ENCODE peak calls at places on chromosome 18, in four cellular contexts. One of them, this sample, is unnamed.

GRCh38 chr18:34866739-34867138 is 156.6 kb downstream of the DTNA start:
- DNase-seq in mesenchymal stem cell: peak; percentile 43
- DNase-seq in H1: no peak
- DNase-seq in fibroblast of lung: no peak
- DNase-seq in this sample: no peak

GRCh38 chr18:49028091-49028490 is 77.3 kb upstream of the SMAD7 start:
- DNase-seq in mesenchymal stem cell: no peak
- DNase-seq in H1: peak; percentile 38
- DNase-seq in fibroblast of lung: no peak
- DNase-seq in this sample: no peak

GRCh38 chr18:55048892-55049291 is 89.6 kb upstream of the CCDC68 start:
- DNase-seq in mesenchymal stem cell: peak; percentile 33
- DNase-seq in H1: no peak
- DNase-seq in fibroblast of lung: peak; percentile 70
- DNase-seq in this sample: no peak

GRCh38 chr18:79987566-79987965 is 797 bp downstream of the TXNL4A start:
- DNase-seq in mesenchymal stem cell: peak; percentile 51
- DNase-seq in H1: no peak
- DNase-seq in fibroblast of lung: peak; percentile 20
- DNase-seq in this sample: no peak

GRCh38 chr18:79343567-79344207 is 52.0 kb upstream of the NFATC1 start:
- DNase-seq in mesenchymal stem cell: no peak
- DNase-seq in H1: no peak
- DNase-seq in fibroblast of lung: no peak
- DNase-seq in this sample: no peak

GRCh38 chr18:55838322-55838721 is 250.3 kb upstream of the TCF4 start:
- DNase-seq in mesenchymal stem cell: no peak
- DNase-seq in H1: no peak
- DNase-seq in fibroblast of lung: no peak
- DNase-seq in this sample: no peak

GRCh38 chr18:66560092-66560491 is 43.8 kb downstream of the CDH19 start:
- DNase-seq in mesenchymal stem cell: peak; percentile 39
- DNase-seq in H1: no peak
- DNase-seq in fibroblast of lung: peak; percentile 18
- DNase-seq in this sample: no peak

GRCh38 chr18:21100141-21100540 is 11.5 kb downstream of the ROCK1 start:
- DNase-seq in mesenchymal stem cell: peak; percentile 15
- DNase-seq in H1: no peak
- DNase-seq in fibroblast of lung: peak; percentile 35
- DNase-seq in this sample: no peak

GRCh38 chr18:35303610-35304009 is 13.6 kb upstream of the ZSCAN30 start:
- DNase-seq in mesenchymal stem cell: no peak
- DNase-seq in H1: no peak
- DNase-seq in fibroblast of lung: no peak
- DNase-seq in this sample: no peak

GRCh38 chr18:10414293-10414842 is 40.1 kb upstream of the APCDD1 start:
- DNase-seq in mesenchymal stem cell: no peak
- DNase-seq in H1: no peak
- DNase-seq in fibroblast of lung: no peak
- DNase-seq in this sample: no peak

GRCh38 chr18:48990497-48991298 is 39.9 kb upstream of the SMAD7 start:
- DNase-seq in mesenchymal stem cell: peak; percentile 88
- DNase-seq in H1: no peak
- DNase-seq in fibroblast of lung: peak; percentile 75
- DNase-seq in this sample: no peak

GRCh38 chr18:75478996-75479870 is 51.7 kb upstream of the SMIM21 start:
- DNase-seq in mesenchymal stem cell: peak; percentile 57
- DNase-seq in H1: no peak
- DNase-seq in fibroblast of lung: peak; percentile 51
- DNase-seq in this sample: peak; percentile 7

GRCh38 chr18:42925036-42925435 is 190.4 kb downstream of the RIT2 start:
- DNase-seq in mesenchymal stem cell: no peak
- DNase-seq in H1: no peak
- DNase-seq in fibroblast of lung: no peak
- DNase-seq in this sample: no peak

GRCh38 chr18:31954349-31954748 is 11.4 kb upstream of the TRAPPC8 start:
- DNase-seq in mesenchymal stem cell: no peak
- DNase-seq in H1: no peak
- DNase-seq in fibroblast of lung: peak; percentile 46
- DNase-seq in this sample: no peak

GRCh38 chr18:31950620-31951019 is 7.7 kb upstream of the TRAPPC8 start:
- DNase-seq in mesenchymal stem cell: no peak
- DNase-seq in H1: no peak
- DNase-seq in fibroblast of lung: no peak
- DNase-seq in this sample: no peak

GRCh38 chr18:79371536-79372210 is 24.1 kb upstream of the NFATC1 start:
- DNase-seq in mesenchymal stem cell: no peak
- DNase-seq in H1: no peak
- DNase-seq in fibroblast of lung: no peak
- DNase-seq in this sample: peak; percentile 35

GRCh38 chr18:12397793-12398192 is 9.9 kb upstream of the PRELID3A start:
- DNase-seq in mesenchymal stem cell: no peak
- DNase-seq in H1: no peak
- DNase-seq in fibroblast of lung: no peak
- DNase-seq in this sample: no peak

GRCh38 chr18:80253871-80254492 is 6.7 kb upstream of the PARD6G start:
- DNase-seq in mesenchymal stem cell: no peak
- DNase-seq in H1: peak; percentile 72
- DNase-seq in fibroblast of lung: no peak
- DNase-seq in this sample: peak; percentile 16

GRCh38 chr18:59123588-59124369 is 15.9 kb upstream of the SEC11C start:
- DNase-seq in mesenchymal stem cell: peak; percentile 62
- DNase-seq in H1: no peak
- DNase-seq in fibroblast of lung: peak; percentile 97
- DNase-seq in this sample: no peak

GRCh38 chr18:725641-726040 is 13.2 kb upstream of the ENOSF1 start:
- DNase-seq in mesenchymal stem cell: no peak
- DNase-seq in H1: peak; percentile 30
- DNase-seq in fibroblast of lung: no peak
- DNase-seq in this sample: no peak

GRCh38 chr18:31229829-31230228 is 67.2 kb upstream of the DSC1 start:
- DNase-seq in mesenchymal stem cell: no peak
- DNase-seq in H1: no peak
- DNase-seq in fibroblast of lung: no peak
- DNase-seq in this sample: no peak

GRCh38 chr18:53883771-53884170 is 340.7 kb downstream of the MBD2 start:
- DNase-seq in mesenchymal stem cell: no peak
- DNase-seq in H1: no peak
- DNase-seq in fibroblast of lung: no peak
- DNase-seq in this sample: no peak

GRCh38 chr18:37447959-37448916 is 117.4 kb downstream of the CELF4 start:
- DNase-seq in mesenchymal stem cell: no peak
- DNase-seq in H1: no peak
- DNase-seq in fibroblast of lung: no peak
- DNase-seq in this sample: no peak

GRCh38 chr18:37565985-37566478 is 434 bp upstream of the CELF4 start:
- DNase-seq in mesenchymal stem cell: peak; percentile 57
- DNase-seq in H1: peak; percentile 83
- DNase-seq in fibroblast of lung: peak; percentile 23
- DNase-seq in this sample: no peak

GRCh38 chr18:37253424-37254255 is 312.0 kb downstream of the CELF4 start:
- DNase-seq in mesenchymal stem cell: peak; percentile 8
- DNase-seq in H1: peak; percentile 78
- DNase-seq in fibroblast of lung: no peak
- DNase-seq in this sample: no peak

GRCh38 chr18:53153281-53153680 is 813.3 kb downstream of the DCC start:
- DNase-seq in mesenchymal stem cell: no peak
- DNase-seq in H1: peak; percentile 62
- DNase-seq in fibroblast of lung: no peak
- DNase-seq in this sample: no peak

GRCh38 chr18:56743115-56743514 is 92.0 kb downstream of the WDR7 start:
- DNase-seq in mesenchymal stem cell: no peak
- DNase-seq in H1: no peak
- DNase-seq in fibroblast of lung: no peak
- DNase-seq in this sample: no peak

GRCh38 chr18:596288-596881 is 403 bp upstream of the CLUL1 start:
- DNase-seq in mesenchymal stem cell: no peak
- DNase-seq in H1: peak; percentile 71
- DNase-seq in fibroblast of lung: peak; percentile 11
- DNase-seq in this sample: no peak

GRCh38 chr18:26863122-26863879 is 2.2 kb downstream of the AQP4 start:
- DNase-seq in mesenchymal stem cell: no peak
- DNase-seq in H1: peak; percentile 78
- DNase-seq in fibroblast of lung: no peak
- DNase-seq in this sample: no peak

GRCh38 chr18:22282311-22283235 is 113.2 kb downstream of the GATA6 start:
- DNase-seq in mesenchymal stem cell: peak; percentile 98
- DNase-seq in H1: no peak
- DNase-seq in fibroblast of lung: peak; percentile 98
- DNase-seq in this sample: no peak

GRCh38 chr18:40159141-40160017 is 1795.7 kb upstream of the PIK3C3 start:
- DNase-seq in mesenchymal stem cell: peak; percentile 48
- DNase-seq in H1: no peak
- DNase-seq in fibroblast of lung: peak; percentile 33
- DNase-seq in this sample: no peak

GRCh38 chr18:41150316-41150715 is 804.7 kb upstream of the PIK3C3 start:
- DNase-seq in mesenchymal stem cell: no peak
- DNase-seq in H1: no peak
- DNase-seq in fibroblast of lung: no peak
- DNase-seq in this sample: no peak

GRCh38 chr18:50475538-50476193 is 84.2 kb upstream of the MAPK4 start:
- DNase-seq in mesenchymal stem cell: no peak
- DNase-seq in H1: no peak
- DNase-seq in fibroblast of lung: no peak
- DNase-seq in this sample: no peak

GRCh38 chr18:59834267-59834666 is 65.5 kb upstream of the PMAIP1 start:
- DNase-seq in mesenchymal stem cell: no peak
- DNase-seq in H1: no peak
- DNase-seq in fibroblast of lung: no peak
- DNase-seq in this sample: no peak

GRCh38 chr18:32674491-32674890 is 98.3 kb downstream of the KLHL14 start:
- DNase-seq in mesenchymal stem cell: peak; percentile 14
- DNase-seq in H1: no peak
- DNase-seq in fibroblast of lung: no peak
- DNase-seq in this sample: no peak

GRCh38 chr18:12245793-12246135 is 8.4 kb upstream of the CIDEA start:
- DNase-seq in mesenchymal stem cell: no peak
- DNase-seq in H1: no peak
- DNase-seq in fibroblast of lung: no peak
- DNase-seq in this sample: no peak

GRCh38 chr18:3150274-3150673 is 69.5 kb downstream of the MYOM1 start:
- DNase-seq in mesenchymal stem cell: no peak
- DNase-seq in H1: no peak
- DNase-seq in fibroblast of lung: no peak
- DNase-seq in this sample: no peak

GRCh38 chr18:62420513-62421209 is 95.6 kb downstream of the TNFRSF11A start:
- DNase-seq in mesenchymal stem cell: peak; percentile 86
- DNase-seq in H1: no peak
- DNase-seq in fibroblast of lung: peak; percentile 74
- DNase-seq in this sample: peak; percentile 7
- H3K9ac ChIP-seq in mesenchymal stem cell: peak overlapping the region; percentile 55
- H3K9ac ChIP-seq in H1: no peak overlapping the region
- H3K9ac ChIP-seq in fibroblast of lung: no peak overlapping the region
- H3K9ac ChIP-seq in this sample: no peak overlapping the region

GRCh38 chr18:46069524-46069923 is 2.5 kb downstream of the PSTPIP2 start:
- DNase-seq in mesenchymal stem cell: no peak
- DNase-seq in H1: no peak
- DNase-seq in fibroblast of lung: peak; percentile 49
- DNase-seq in this sample: no peak
- H3K4me2 ChIP-seq in mesenchymal stem cell: no peak overlapping the region
- H3K4me2 ChIP-seq in H1: no peak overlapping the region
- H3K4me2 ChIP-seq in fibroblast of lung: no peak overlapping the region
- H3K4me2 ChIP-seq in this sample: no peak overlapping the region

DNA sequence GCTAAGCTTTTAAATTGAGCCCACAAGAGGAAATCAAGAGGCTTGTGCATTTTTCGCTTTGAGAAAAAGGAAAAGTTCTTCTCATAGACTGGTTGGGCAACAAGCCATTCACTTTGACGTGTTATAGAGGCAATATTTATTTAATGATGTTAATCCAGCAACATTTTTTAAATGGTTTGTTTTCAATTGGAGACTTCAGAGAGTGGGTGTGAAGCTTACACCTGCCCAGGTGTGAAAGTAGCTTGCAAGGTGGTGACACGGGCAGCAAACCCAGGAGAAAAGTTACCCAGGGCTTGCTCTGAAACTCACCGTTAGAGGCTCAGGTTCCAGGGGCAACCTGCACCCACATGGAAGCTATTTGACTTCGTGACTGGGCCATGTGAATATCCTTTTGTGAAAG is 858.9 kb downstream of the GALR1 start:
- DNase-seq in mesenchymal stem cell: no peak
- DNase-seq in H1: no peak
- DNase-seq in fibroblast of lung: no peak
- DNase-seq in this sample: no peak
- H3K9ac ChIP-seq in mesenchymal stem cell: no peak overlapping the region
- H3K9ac ChIP-seq in H1: no peak overlapping the region
- H3K9ac ChIP-seq in fibroblast of lung: no peak overlapping the region
- H3K9ac ChIP-seq in this sample: no peak overlapping the region

DNA sequence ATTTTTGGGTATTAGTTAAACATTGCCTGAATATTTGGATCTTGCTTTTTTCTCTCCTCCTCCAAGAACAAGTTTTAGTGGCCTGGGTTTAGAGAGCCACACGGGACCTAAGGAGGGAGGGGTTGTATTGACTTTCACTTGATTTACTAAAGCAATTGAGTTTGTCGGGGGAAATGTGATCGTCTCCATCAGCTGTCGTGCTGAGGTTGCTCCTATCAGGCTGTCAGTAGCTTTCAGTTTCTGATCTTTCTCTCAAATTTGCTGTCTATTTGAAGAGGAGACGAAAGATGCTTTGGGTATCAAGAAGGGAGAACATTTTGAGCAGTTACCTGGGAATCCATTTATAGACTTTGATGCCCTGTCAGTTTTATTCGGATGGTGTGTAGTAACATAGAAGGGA is 106.0 kb downstream of the SETBP1 start:
- DNase-seq in mesenchymal stem cell: no peak
- DNase-seq in H1: no peak
- DNase-seq in fibroblast of lung: no peak
- DNase-seq in this sample: no peak
- H3K4me2 ChIP-seq in mesenchymal stem cell: peak overlapping the region; percentile 35
- H3K4me2 ChIP-seq in H1: no peak overlapping the region
- H3K4me2 ChIP-seq in fibroblast of lung: peak overlapping the region; percentile 3
- H3K4me2 ChIP-seq in this sample: no peak overlapping the region

DNA sequence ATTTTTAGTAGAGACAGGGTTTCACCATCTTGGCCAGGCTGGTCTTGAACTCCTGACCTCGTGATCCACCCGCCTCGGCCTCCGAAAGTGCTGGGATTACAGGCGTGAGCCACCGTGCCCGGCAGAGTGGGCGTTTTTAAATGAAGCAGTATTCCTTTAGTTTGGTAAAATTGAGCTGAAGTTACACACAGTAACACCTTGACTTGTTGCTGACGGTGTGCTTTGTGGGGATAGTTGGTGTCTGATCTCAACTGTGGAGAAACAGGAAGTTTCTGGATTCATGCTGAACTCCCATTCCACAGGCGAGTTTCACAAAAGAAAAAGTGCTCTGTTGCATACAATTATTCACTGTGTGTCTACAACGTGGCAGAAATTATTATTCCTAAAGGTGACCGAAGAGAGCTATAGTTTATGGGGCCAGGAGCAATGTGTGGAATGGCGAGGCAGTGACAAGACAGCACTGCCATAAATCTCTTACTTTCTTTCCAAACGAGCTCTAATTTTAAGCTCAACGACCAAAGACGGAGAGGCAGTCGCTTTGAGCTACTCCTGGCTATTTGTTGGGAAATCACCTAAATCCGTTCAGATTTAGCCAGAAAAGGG is 480 bp upstream of the CABYR start:
- DNase-seq in mesenchymal stem cell: no peak
- DNase-seq in H1: no peak
- DNase-seq in fibroblast of lung: no peak
- DNase-seq in this sample: no peak
- H3K9ac ChIP-seq in mesenchymal stem cell: peak overlapping the region; percentile 91
- H3K9ac ChIP-seq in H1: no peak overlapping the region
- H3K9ac ChIP-seq in fibroblast of lung: no peak overlapping the region
- H3K9ac ChIP-seq in this sample: no peak overlapping the region

This sample was measured in DND-41.